ENCODE peak calls at places on chromosomes 11 and 22, in seven cellular contexts. V is AG10803, A is NCI-H510A treated with DMSO at 0.1 percent for 48 hours, N is fibroblast of lung, U is GM23248, R is fibroblast of mammary gland, T is HCEC 1CT. D is an unnamed sample.

GRCh38 chr11:6402561-6402981 is 12.3 kb downstream of the SMPD1 start:
- DNase-seq in V (no peak), U (no peak), N (no peak), R (no peak), A (no peak), T (no peak), D (no peak)

GRCh38 chr11:111531156-111531555 is 9.4 kb upstream of the LAYN start:
- DNase-seq in R (peak), N (no peak), T (peak), A (no peak), U (peak), V (no peak), D (no peak)

GRCh38 chr22:22974795-22975580 is 87.4 kb downstream of the IGLL5 start:
- DNase-seq in U (no peak), A (no peak), N (no peak), R (no peak), V (no peak), T (no peak), D (no peak)

GRCh38 chr11:124983674-124984511 is 29.9 kb downstream of the CCDC15 start:
- DNase-seq in U (no peak), R (no peak), N (no peak), V (no peak), T (no peak), A (no peak), D (no peak)

GRCh38 chr11:124421043-124421442 is 3.6 kb downstream of the OR8B4 start:
- DNase-seq in T (no peak), N (no peak), A (no peak), U (no peak), V (no peak), R (no peak), D (no peak)

GRCh38 chr11:44496391-44496790 is 69.1 kb upstream of the CD82 start:
- DNase-seq in A (no peak), T (no peak), U (no peak), N (no peak), R (no peak), V (no peak), D (no peak)

GRCh38 chr11:130876100-130876499 is 40.2 kb downstream of the SNX19 start:
- DNase-seq in T (no peak), R (no peak), A (no peak), V (no peak), N (no peak), U (no peak), D (no peak)

GRCh38 chr11:64164392-64165312 is 1.3 kb downstream of the MACROD1 start:
- DNase-seq in T (no peak), R (no peak), A (no peak), U (peak), V (no peak), N (no peak), D (no peak)

GRCh38 chr11:43735931-43736330 is 55.4 kb downstream of the HSD17B12 start:
- DNase-seq in V (peak), A (no peak), R (peak), U (peak), N (peak), T (peak), D (peak)

GRCh38 chr11:125902315-125902926 is 585 bp downstream of the PUS3 start:
- DNase-seq in U (no peak), R (peak), A (no peak), T (no peak), N (no peak), V (no peak), D (no peak)

GRCh38 chr11:113351490-113351889 is 36.1 kb upstream of the ANKK1 start:
- DNase-seq in U (no peak), V (no peak), R (no peak), N (peak), A (no peak), T (no peak), D (no peak)

GRCh38 chr11:1163911-1164735 is 6.4 kb downstream of the MUC5AC start:
- DNase-seq in V (no peak), U (no peak), A (no peak), T (no peak), R (no peak), N (no peak), D (no peak)